ENCODE peak calls at places on chromosome 14, in nine cellular contexts. K is stimulated activated CD4-positive, alpha-beta T cell treated with anti-CD3 and anti-CD28 coated beads, TNF-alpha, amount 100 ng/mL, for 4 hours; E is non-pigmented ciliary epithelial cell; V is iPS DF 19.7; I is lower lobe of right lung; F is iris pigment epithelial cell; Q is fibroblast of the aortic adventitia; P is neural progenitor cell; H is H4. B is an unnamed sample.

GRCh38 chr14:54189358-54190354 is 207.2 kb upstream of the CDKN3 start:
- DNase-seq in V (no peak), E (peak), F (peak), K (no peak), P (no peak), I (no peak), Q (peak), H (peak), B (peak)

GRCh38 chr14:37279818-37280217 is 82.1 kb downstream of the MIPOL1 start:
- DNase-seq in V (no peak), I (no peak), P (no peak), F (no peak), E (no peak), Q (no peak), H (no peak), K (no peak), B (no peak)

GRCh38 chr14:92244805-92245204 is 78.2 kb upstream of the SLC24A4 start:
- DNase-seq in H (no peak), V (no peak), Q (no peak), E (no peak), I (no peak), P (no peak), F (no peak), K (no peak), B (no peak)

GRCh38 chr14:65297744-65298143 is 114.8 kb upstream of the FUT8 start:
- DNase-seq in H (no peak), E (no peak), Q (no peak), P (no peak), I (no peak), K (no peak), V (no peak), F (no peak), B (no peak)

GRCh38 chr14:104752338-104752734 is 611 bp upstream of the SIVA1 start:
- DNase-seq in E (no peak), H (no peak), V (no peak), Q (no peak), K (no peak), I (no peak), P (no peak), F (no peak), B (no peak)

GRCh38 chr14:70515796-70516195 is 19.0 kb downstream of the ADAM20 start:
- DNase-seq in P (no peak), V (no peak), K (no peak), E (no peak), Q (no peak), F (no peak), I (no peak), H (no peak), B (no peak)

GRCh38 chr14:71478542-71478941 is 453.7 kb upstream of the RGS6 start:
- DNase-seq in P (no peak), V (no peak), I (no peak), H (no peak), E (peak), K (no peak), Q (peak), F (peak), B (peak)

GRCh38 chr14:52879958-52880357 is 70.9 kb downstream of the FERMT2 start:
- DNase-seq in H (peak), E (no peak), Q (no peak), F (peak), K (no peak), V (no peak), P (no peak), I (no peak), B (peak)

GRCh38 chr14:53793790-53794560 is 162.7 kb downstream of the BMP4 start:
- DNase-seq in I (no peak), H (peak), E (no peak), K (no peak), F (peak), P (no peak), V (no peak), Q (peak), B (no peak)

GRCh38 chr14:105157872-105158271 is 10.7 kb downstream of the JAG2 start:
- DNase-seq in I (no peak), H (no peak), Q (no peak), E (no peak), K (no peak), V (no peak), F (no peak), P (no peak), B (no peak)

GRCh38 chr14:93045211-93045674 is 70.5 kb downstream of the ITPK1 start:
- DNase-seq in V (no peak), Q (no peak), E (no peak), P (peak), K (no peak), I (no peak), F (peak), H (peak), B (peak)

GRCh38 chr14:67077914-67078313 is 111.3 kb upstream of the GARIN2 start:
- DNase-seq in F (peak), H (no peak), E (no peak), I (no peak), P (no peak), K (no peak), V (no peak), Q (no peak), B (no peak)

GRCh38 chr14:39431416-39432178 is 636 bp downstream of the FBXO33 start:
- DNase-seq in V (no peak), Q (peak), K (peak), I (peak), P (peak), H (no peak), F (peak), E (no peak), B (peak)

GRCh38 chr14:103740991-103741689 is 25.5 kb downstream of the ZFYVE21 start:
- DNase-seq in V (no peak), Q (no peak), K (no peak), F (peak), P (no peak), I (no peak), E (no peak), H (no peak), B (peak)

GRCh38 chr14:81219821-81220487 is 805 bp downstream of the GTF2A1 start:
- DNase-seq in P (peak), V (no peak), I (peak), H (no peak), F (peak), E (no peak), Q (no peak), K (peak), B (peak)

GRCh38 chr14:61662437-61663311 is 32.6 kb upstream of the HIF1A start:
- DNase-seq in H (peak), Q (peak), F (peak), V (peak), P (peak), E (peak), K (peak), I (no peak), B (peak)

GRCh38 chr14:60396718-60397343 is 89.0 kb downstream of the C14orf39 start:
- DNase-seq in V (no peak), K (no peak), P (no peak), I (no peak), H (no peak), Q (peak), F (peak), E (no peak), B (no peak)

GRCh38 chr14:96754845-96755184 is 42.4 kb upstream of the VRK1 start:
- DNase-seq in E (no peak), Q (no peak), I (no peak), P (peak), V (no peak), H (no peak), F (no peak), K (no peak), B (peak)

GRCh38 chr14:71206766-71207371 is 299.6 kb downstream of the PCNX1 start:
- DNase-seq in E (peak), F (peak), V (no peak), I (no peak), K (no peak), H (peak), P (no peak), Q (peak), B (peak)

GRCh38 chr14:43647302-43647701 is 859.8 kb downstream of the FSCB start:
- DNase-seq in I (no peak), V (no peak), F (no peak), P (peak), Q (peak), E (no peak), K (no peak), H (no peak), B (peak)

GRCh38 chr14:106877527-106877926 is 1351.1 kb downstream of the TMEM121 start:
- DNase-seq in P (no peak), F (no peak), I (no peak), V (no peak), K (no peak), Q (no peak), E (no peak), H (no peak), B (no peak)

GRCh38 chr14:68047910-68048309 is 228.3 kb downstream of the RAD51B start:
- DNase-seq in I (no peak), H (no peak), K (no peak), F (peak), P (no peak), E (no peak), V (no peak), Q (peak), B (no peak)

GRCh38 chr14:91837076-91837475 is 30.3 kb downstream of the TC2N start:
- DNase-seq in I (no peak), K (no peak), Q (no peak), H (no peak), E (no peak), F (no peak), P (no peak), V (no peak), B (no peak)

GRCh38 chr14:103711516-103712431 is 3.5 kb downstream of the XRCC3 start:
- DNase-seq in V (no peak), K (no peak), H (no peak), P (no peak), I (peak), F (no peak), Q (peak), E (no peak), B (no peak)

GRCh38 chr14:81169711-81170103 is 51.1 kb downstream of the GTF2A1 start:
- DNase-seq in K (no peak), I (peak), E (no peak), F (peak), V (no peak), P (peak), Q (peak), H (no peak), B (peak)

GRCh38 chr14:72409047-72409446 is 476.8 kb downstream of the RGS6 start:
- DNase-seq in F (no peak), H (no peak), K (no peak), I (no peak), P (no peak), Q (no peak), V (no peak), E (no peak), B (no peak)

GRCh38 chr14:31420013-31420318 is 384 bp downstream of the HEATR5A start:
- DNase-seq in K (no peak), I (peak), P (peak), F (no peak), H (no peak), E (no peak), Q (no peak), V (no peak), B (peak)

GRCh38 chr14:90678846-90679362 is 137.3 kb downstream of the TTC7B start:
- DNase-seq in V (no peak), F (no peak), Q (no peak), K (no peak), I (no peak), E (no peak), H (no peak), P (no peak), B (no peak)

GRCh38 chr14:88477513-88478250 is 77.1 kb downstream of the PTPN21 start:
- DNase-seq in Q (peak), E (no peak), H (no peak), K (no peak), F (peak), V (no peak), I (no peak), P (no peak), B (no peak)

GRCh38 chr14:66224492-66225178 is 261.5 kb upstream of the CCDC196 start:
- DNase-seq in I (no peak), E (no peak), Q (no peak), K (no peak), V (no peak), P (no peak), H (no peak), F (no peak), B (no peak)

GRCh38 chr14:36054353-36055051 is 122.0 kb downstream of the PTCSC3 start:
- DNase-seq in F (no peak), P (no peak), V (no peak), Q (no peak), I (no peak), H (no peak), E (no peak), K (no peak), B (no peak)

GRCh38 chr14:35858521-35859209 is 32.5 kb downstream of the BRMS1L start:
- DNase-seq in Q (peak), P (no peak), F (peak), E (no peak), K (no peak), V (no peak), H (no peak), I (no peak), B (peak)

GRCh38 chr14:98404811-98405210 is 867.2 kb downstream of the BCL11B start:
- DNase-seq in H (no peak), F (no peak), I (no peak), V (no peak), Q (no peak), K (no peak), P (peak), E (no peak), B (no peak)

GRCh38 chr14:65373011-65373670 is 39.4 kb upstream of the FUT8 start:
- DNase-seq in I (no peak), F (no peak), Q (no peak), E (no peak), V (no peak), H (no peak), P (no peak), K (no peak), B (no peak)

GRCh38 chr14:101004176-101004575 is 100.7 kb upstream of the RTL1 start:
- DNase-seq in K (no peak), V (no peak), E (no peak), I (no peak), P (no peak), H (no peak), F (no peak), Q (no peak), B (no peak)

GRCh38 chr14:31410048-31410654 is 10.2 kb downstream of the HEATR5A start:
- DNase-seq in E (no peak), F (no peak), V (no peak), Q (no peak), H (no peak), K (no peak), I (no peak), P (peak), B (no peak)

GRCh38 chr14:35212471-35213142 is 79.6 kb upstream of the PSMA6 start:
- DNase-seq in Q (peak), P (no peak), H (no peak), I (no peak), V (no peak), E (no peak), F (no peak), K (no peak), B (no peak)

GRCh38 chr14:79044894-79045624 is 874.9 kb downstream of the NRXN3 start:
- DNase-seq in K (no peak), H (peak), P (peak), E (peak), Q (peak), I (no peak), V (no peak), F (peak), B (peak)

B was measured in Daoy.